ENCODE peak calls at places on chromosomes 2 and 18, in eight cellular contexts. One of them, this sample, is unnamed.

GRCh38 chr18:33804258-33804657 is 226.2 kb downstream of the ASXL3 start:
- DNase-seq in tibial nerve: peak; percentile 12
- DNase-seq in body of pancreas: peak; percentile 30
- DNase-seq in right lobe of liver: no peak
- DNase-seq in gastrocnemius medialis: peak; percentile 19
- DNase-seq in ovary: no peak
- DNase-seq in A549: no peak
- DNase-seq in adrenal gland: no peak
- DNase-seq in this sample: no peak

GRCh38 chr2:177322801-177323261 is 58.3 kb upstream of the NFE2L2 start:
- DNase-seq in tibial nerve: no peak
- DNase-seq in body of pancreas: peak; percentile 18
- DNase-seq in right lobe of liver: peak; percentile 31
- DNase-seq in gastrocnemius medialis: no peak
- DNase-seq in ovary: no peak
- DNase-seq in A549: no peak
- DNase-seq in adrenal gland: peak; percentile 40
- DNase-seq in this sample: no peak

GRCh38 chr18:55360061-55360460 is 227.9 kb downstream of the TCF4 start:
- DNase-seq in tibial nerve: no peak
- DNase-seq in body of pancreas: no peak
- DNase-seq in right lobe of liver: no peak
- DNase-seq in gastrocnemius medialis: no peak
- DNase-seq in ovary: no peak
- DNase-seq in A549: no peak
- DNase-seq in adrenal gland: no peak
- DNase-seq in this sample: no peak

GRCh38 chr2:31413025-31413424 is 1.5 kb downstream of the XDH start:
- DNase-seq in tibial nerve: no peak
- DNase-seq in body of pancreas: no peak
- DNase-seq in right lobe of liver: no peak
- DNase-seq in gastrocnemius medialis: no peak
- DNase-seq in ovary: no peak
- DNase-seq in A549: no peak
- DNase-seq in adrenal gland: no peak
- DNase-seq in this sample: no peak

GRCh38 chr18:43277164-43277600 is at the start of gene SYT4:
- DNase-seq in tibial nerve: peak; percentile 24
- DNase-seq in body of pancreas: peak; percentile 62
- DNase-seq in right lobe of liver: peak; percentile 48
- DNase-seq in gastrocnemius medialis: no peak
- DNase-seq in ovary: peak; percentile 19
- DNase-seq in A549: no peak
- DNase-seq in adrenal gland: peak; percentile 70
- DNase-seq in this sample: no peak

GRCh38 chr18:75293591-75293990 is 83.0 kb downstream of the TSHZ1 start:
- DNase-seq in tibial nerve: no peak
- DNase-seq in body of pancreas: no peak
- DNase-seq in right lobe of liver: no peak
- DNase-seq in gastrocnemius medialis: no peak
- DNase-seq in ovary: no peak
- DNase-seq in A549: no peak
- DNase-seq in adrenal gland: no peak
- DNase-seq in this sample: no peak

GRCh38 chr18:59054892-59055291 is 84.8 kb upstream of the SEC11C start:
- DNase-seq in tibial nerve: peak; percentile 21
- DNase-seq in body of pancreas: peak; percentile 37
- DNase-seq in right lobe of liver: no peak
- DNase-seq in gastrocnemius medialis: peak; percentile 68
- DNase-seq in ovary: no peak
- DNase-seq in A549: no peak
- DNase-seq in adrenal gland: no peak
- DNase-seq in this sample: no peak

GRCh38 chr2:157178865-157179264 is 78.6 kb upstream of the GALNT5 start:
- DNase-seq in tibial nerve: no peak
- DNase-seq in body of pancreas: no peak
- DNase-seq in right lobe of liver: no peak
- DNase-seq in gastrocnemius medialis: no peak
- DNase-seq in ovary: no peak
- DNase-seq in A549: no peak
- DNase-seq in adrenal gland: no peak
- DNase-seq in this sample: no peak

GRCh38 chr2:191496838-191497237 is 181.1 kb upstream of the NABP1 start:
- DNase-seq in tibial nerve: no peak
- DNase-seq in body of pancreas: no peak
- DNase-seq in right lobe of liver: no peak
- DNase-seq in gastrocnemius medialis: no peak
- DNase-seq in ovary: no peak
- DNase-seq in A549: no peak
- DNase-seq in adrenal gland: no peak
- DNase-seq in this sample: no peak

GRCh38 chr2:735670-736218 is 58.5 kb upstream of the TMEM18 start:
- DNase-seq in tibial nerve: no peak
- DNase-seq in body of pancreas: no peak
- DNase-seq in right lobe of liver: no peak
- DNase-seq in gastrocnemius medialis: no peak
- DNase-seq in ovary: no peak
- DNase-seq in A549: no peak
- DNase-seq in adrenal gland: no peak
- DNase-seq in this sample: no peak

GRCh38 chr2:168015274-168015953 is 232.0 kb downstream of the STK39 start:
- DNase-seq in tibial nerve: no peak
- DNase-seq in body of pancreas: no peak
- DNase-seq in right lobe of liver: no peak
- DNase-seq in gastrocnemius medialis: no peak
- DNase-seq in ovary: no peak
- DNase-seq in A549: no peak
- DNase-seq in adrenal gland: no peak
- DNase-seq in this sample: no peak

GRCh38 chr2:210620456-210620855 is 64.1 kb downstream of the CPS1 start:
- DNase-seq in tibial nerve: no peak
- DNase-seq in body of pancreas: no peak
- DNase-seq in right lobe of liver: no peak
- DNase-seq in gastrocnemius medialis: no peak
- DNase-seq in ovary: no peak
- DNase-seq in A549: no peak
- DNase-seq in adrenal gland: no peak
- DNase-seq in this sample: no peak

GRCh38 chr18:2758309-2758708 is 88.5 kb upstream of the EMILIN2 start:
- DNase-seq in tibial nerve: no peak
- DNase-seq in body of pancreas: no peak
- DNase-seq in right lobe of liver: no peak
- DNase-seq in gastrocnemius medialis: no peak
- DNase-seq in ovary: no peak
- DNase-seq in A549: no peak
- DNase-seq in adrenal gland: no peak
- DNase-seq in this sample: no peak

GRCh38 chr2:176122633-176123482 is at the start of gene HOXD9:
- DNase-seq in tibial nerve: peak; percentile 65
- DNase-seq in body of pancreas: peak; percentile 43
- DNase-seq in right lobe of liver: no peak
- DNase-seq in gastrocnemius medialis: peak; percentile 53
- DNase-seq in ovary: peak; percentile 83
- DNase-seq in A549: no peak
- DNase-seq in adrenal gland: peak; percentile 83
- DNase-seq in this sample: peak; percentile 77

GRCh38 chr2:131146255-131146654 is 41.1 kb downstream of the PLEKHB2 start:
- DNase-seq in tibial nerve: no peak
- DNase-seq in body of pancreas: no peak
- DNase-seq in right lobe of liver: no peak
- DNase-seq in gastrocnemius medialis: no peak
- DNase-seq in ovary: no peak
- DNase-seq in A549: no peak
- DNase-seq in adrenal gland: no peak
- DNase-seq in this sample: no peak

GRCh38 chr2:10188729-10189305 is 66.3 kb downstream of the RRM2 start:
- DNase-seq in tibial nerve: no peak
- DNase-seq in body of pancreas: no peak
- DNase-seq in right lobe of liver: no peak
- DNase-seq in gastrocnemius medialis: no peak
- DNase-seq in ovary: no peak
- DNase-seq in A549: no peak
- DNase-seq in adrenal gland: no peak
- DNase-seq in this sample: no peak

GRCh38 chr18:32201936-32202335 is 12.1 kb downstream of the MEP1B start:
- DNase-seq in tibial nerve: no peak
- DNase-seq in body of pancreas: no peak
- DNase-seq in right lobe of liver: peak; percentile 70
- DNase-seq in gastrocnemius medialis: no peak
- DNase-seq in ovary: no peak
- DNase-seq in A549: no peak
- DNase-seq in adrenal gland: no peak
- DNase-seq in this sample: peak; percentile 90

GRCh38 chr2:33599943-33600192 is 769 bp upstream of the FAM98A start:
- DNase-seq in tibial nerve: no peak
- DNase-seq in body of pancreas: no peak
- DNase-seq in right lobe of liver: no peak
- DNase-seq in gastrocnemius medialis: no peak
- DNase-seq in ovary: no peak
- DNase-seq in A549: no peak
- DNase-seq in adrenal gland: no peak
- DNase-seq in this sample: no peak

GRCh38 chr2:33597026-33597425 is 2.1 kb downstream of the FAM98A start:
- DNase-seq in tibial nerve: no peak
- DNase-seq in body of pancreas: no peak
- DNase-seq in right lobe of liver: no peak
- DNase-seq in gastrocnemius medialis: no peak
- DNase-seq in ovary: no peak
- DNase-seq in A549: no peak
- DNase-seq in adrenal gland: no peak
- DNase-seq in this sample: no peak

GRCh38 chr2:33602216-33602830 is 3.2 kb upstream of the FAM98A start:
- DNase-seq in tibial nerve: no peak
- DNase-seq in body of pancreas: no peak
- DNase-seq in right lobe of liver: no peak
- DNase-seq in gastrocnemius medialis: no peak
- DNase-seq in ovary: no peak
- DNase-seq in A549: no peak
- DNase-seq in adrenal gland: no peak
- DNase-seq in this sample: no peak

GRCh38 chr2:33598472-33599174 is 476 bp downstream of the FAM98A start:
- DNase-seq in tibial nerve: peak; percentile 14
- DNase-seq in body of pancreas: peak; percentile 58
- DNase-seq in right lobe of liver: peak; percentile 48
- DNase-seq in gastrocnemius medialis: peak; percentile 9
- DNase-seq in ovary: peak; percentile 16
- DNase-seq in A549: peak; percentile 40
- DNase-seq in adrenal gland: peak; percentile 40
- DNase-seq in this sample: peak; percentile 52

DNA sequence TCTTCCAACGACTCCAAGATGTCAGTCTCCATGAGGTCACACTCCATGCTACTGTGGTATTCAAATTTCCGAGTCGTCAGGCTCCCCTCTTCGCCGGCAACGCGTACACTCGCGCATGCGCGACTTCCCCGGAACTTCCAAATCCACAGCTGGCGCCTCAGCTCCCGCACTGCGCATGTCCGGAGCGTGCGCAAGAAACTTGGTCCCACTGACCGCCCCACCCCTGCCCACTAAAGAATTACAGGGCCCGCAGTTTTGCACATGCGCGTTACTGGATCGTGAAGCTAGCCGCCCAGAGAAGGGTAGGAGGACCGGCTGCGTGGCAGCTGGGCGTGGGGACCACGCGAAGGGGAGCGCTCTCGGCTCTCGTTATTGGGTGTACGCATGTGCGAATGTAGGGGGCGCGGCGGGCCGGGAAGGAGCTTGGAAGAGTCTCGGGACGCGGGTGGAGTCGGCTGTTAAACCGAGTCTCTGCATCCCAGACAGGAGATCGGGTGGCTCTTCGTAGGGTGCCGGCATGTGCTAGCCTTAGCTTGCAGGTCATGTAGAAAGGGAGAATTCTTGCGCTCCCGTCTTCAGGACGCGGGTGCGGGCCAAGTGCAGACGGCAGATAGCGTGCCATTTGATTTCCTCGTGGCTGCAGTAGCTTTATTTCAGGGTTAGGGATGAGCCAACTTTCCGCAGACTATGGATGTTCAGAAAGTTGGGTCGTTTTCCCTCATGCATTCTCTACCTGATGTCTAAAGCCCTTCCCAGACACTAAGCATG is at the start of gene FAM98A:
- DNase-seq in tibial nerve: peak; percentile 97
- DNase-seq in body of pancreas: peak; percentile 99
- DNase-seq in right lobe of liver: peak; percentile 99
- DNase-seq in gastrocnemius medialis: peak; percentile 99
- DNase-seq in ovary: peak; percentile 99
- DNase-seq in A549: peak; percentile 92
- DNase-seq in adrenal gland: peak; percentile 99
- DNase-seq in this sample: peak; percentile 97
- TF ChIP-seq POLR2A in tibial nerve: peak; percentile 38
- TF ChIP-seq POLR2A in body of pancreas: no peak
- TF ChIP-seq POLR2A in right lobe of liver: peak; percentile 55
- TF ChIP-seq POLR2A in gastrocnemius medialis: peak; percentile 73
- TF ChIP-seq POLR2A in ovary: peak; percentile 4
- TF ChIP-seq POLR2A in A549: peak; percentile 93
- TF ChIP-seq POLR2A in adrenal gland: peak; percentile 71
- TF ChIP-seq POLR2A in this sample: peak; percentile 35

DNA sequence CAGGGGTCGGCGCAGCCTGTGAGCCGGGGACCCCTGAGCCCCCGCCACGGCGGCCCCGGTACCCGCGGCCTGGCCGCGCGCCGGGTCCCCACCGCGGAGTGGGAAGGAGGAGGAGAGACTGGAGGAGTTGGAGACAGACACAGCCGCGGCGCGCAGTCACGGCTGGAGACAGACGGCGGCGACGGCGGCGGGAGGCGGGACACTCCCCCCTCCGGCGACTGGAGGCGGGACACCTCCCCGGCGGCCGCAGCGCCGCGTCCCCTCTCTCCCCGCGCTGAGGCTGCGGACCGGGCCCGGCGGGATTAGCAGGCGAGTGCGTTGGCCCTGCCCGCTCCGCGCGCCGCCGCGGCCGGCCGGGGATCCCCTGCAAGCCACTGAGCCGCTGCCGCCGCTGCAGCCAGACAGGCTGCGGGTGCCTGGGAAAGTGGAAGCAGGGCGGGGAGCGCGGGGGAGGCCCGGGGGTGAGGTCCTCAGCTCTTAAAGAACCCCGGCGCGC is 1.0 kb upstream of the LDLRAD4 start:
- DNase-seq in tibial nerve: no peak
- DNase-seq in body of pancreas: peak; percentile 57
- DNase-seq in right lobe of liver: peak; percentile 78
- DNase-seq in gastrocnemius medialis: peak; percentile 48
- DNase-seq in ovary: no peak
- DNase-seq in A549: no peak
- DNase-seq in adrenal gland: peak; percentile 67
- DNase-seq in this sample: peak; percentile 77
- TF ChIP-seq POLR2A in tibial nerve: no peak
- TF ChIP-seq POLR2A in body of pancreas: peak; percentile 12
- TF ChIP-seq POLR2A in right lobe of liver: peak; percentile 35
- TF ChIP-seq POLR2A in gastrocnemius medialis: peak; percentile 55
- TF ChIP-seq POLR2A in ovary: no peak
- TF ChIP-seq POLR2A in A549: no peak
- TF ChIP-seq POLR2A in adrenal gland: peak; percentile 59
- TF ChIP-seq POLR2A in this sample: peak; percentile 45

GRCh38 chr2:190235101-190235500 is 84.5 kb downstream of the HIBCH start:
- DNase-seq in tibial nerve: no peak
- DNase-seq in body of pancreas: no peak
- DNase-seq in right lobe of liver: no peak
- DNase-seq in gastrocnemius medialis: no peak
- DNase-seq in ovary: no peak
- DNase-seq in A549: no peak
- DNase-seq in adrenal gland: no peak
- DNase-seq in this sample: no peak
- TF ChIP-seq POLR2A in tibial nerve: no peak
- TF ChIP-seq POLR2A in body of pancreas: no peak
- TF ChIP-seq POLR2A in right lobe of liver: no peak
- TF ChIP-seq POLR2A in gastrocnemius medialis: no peak
- TF ChIP-seq POLR2A in ovary: no peak
- TF ChIP-seq POLR2A in A549: no peak
- TF ChIP-seq POLR2A in adrenal gland: no peak
- TF ChIP-seq POLR2A in this sample: no peak

GRCh38 chr2:86442642-86443005 is 1.5 kb downstream of the KDM3A start:
- DNase-seq in tibial nerve: peak; percentile 92
- DNase-seq in body of pancreas: peak; percentile 81
- DNase-seq in right lobe of liver: peak; percentile 65
- DNase-seq in gastrocnemius medialis: peak; percentile 90
- DNase-seq in ovary: peak; percentile 76
- DNase-seq in A549: peak; percentile 80
- DNase-seq in adrenal gland: peak; percentile 88
- DNase-seq in this sample: peak; percentile 71
- TF ChIP-seq POLR2A in tibial nerve: peak; percentile 48
- TF ChIP-seq POLR2A in body of pancreas: no peak
- TF ChIP-seq POLR2A in right lobe of liver: peak; percentile 35
- TF ChIP-seq POLR2A in gastrocnemius medialis: peak; percentile 84
- TF ChIP-seq POLR2A in ovary: no peak
- TF ChIP-seq POLR2A in A549: no peak
- TF ChIP-seq POLR2A in adrenal gland: peak; percentile 63
- TF ChIP-seq POLR2A in this sample: peak; percentile 51

This sample was measured in Peyer's patch.